ENCODE peak calls at places on chromosomes 12 and 14, in five cellular contexts. I, M, W, K and E are unnamed samples.

GRCh38 chr12:95836630-95837239 is 22.0 kb upstream of the SNRPF start:
- DNase-seq in I (peak; percentile 83), M (no peak), W (no peak), K (no peak), E (no peak)

GRCh38 chr12:32402170-32402569 is 2.8 kb downstream of the FGD4 start:
- DNase-seq in I (no peak), M (no peak), W (no peak), K (no peak), E (no peak)

GRCh38 chr12:6532051-6532926 is 2.0 kb upstream of the GAPDH start:
- DNase-seq in I (peak; percentile 94), M (no peak), W (no peak), K (peak; percentile 87), E (peak; percentile 86)

GRCh38 chr12:56451147-56451546 is 1.9 kb upstream of the TIMELESS start:
- DNase-seq in I (no peak), M (no peak), W (no peak), K (no peak), E (no peak)

GRCh38 chr14:76956253-76957090 is 72.0 kb downstream of the IRF2BPL start:
- DNase-seq in I (peak; percentile 97), M (peak; percentile 83), W (peak; percentile 92), K (peak; percentile 97), E (peak; percentile 96)

GRCh38 chr12:51321882-51322281 is 2.1 kb downstream of the BIN2 start:
- DNase-seq in I (no peak), M (no peak), W (no peak), K (no peak), E (no peak)

GRCh38 chr14:34103176-34103575 is 152.3 kb upstream of the EGLN3 start:
- DNase-seq in I (no peak), M (no peak), W (no peak), K (no peak), E (no peak)

GRCh38 chr14:33714527-33715222 is 236.2 kb downstream of the EGLN3 start:
- DNase-seq in I (no peak), M (no peak), W (no peak), K (no peak), E (no peak)

GRCh38 chr12:20194171-20194570 is 174.2 kb upstream of the PDE3A start:
- DNase-seq in I (peak; percentile 48), M (no peak), W (no peak), K (no peak), E (no peak)

GRCh38 chr14:91996951-91997371 is 42.9 kb downstream of the TRIP11 start:
- DNase-seq in I (peak; percentile 51), M (peak; percentile 20), W (no peak), K (no peak), E (no peak)

GRCh38 chr14:74248036-74248435 is 8.8 kb downstream of the VSX2 start:
- DNase-seq in I (no peak), M (no peak), W (no peak), K (no peak), E (no peak)

GRCh38 chr12:92619730-92620684 is 82.8 kb upstream of the PLEKHG7 start:
- DNase-seq in I (peak; percentile 41), M (no peak), W (no peak), K (no peak), E (peak; percentile 8)

GRCh38 chr12:52801773-52802172 is 5.9 kb upstream of the KRT3 start:
- DNase-seq in I (peak; percentile 38), M (no peak), W (no peak), K (peak; percentile 21), E (no peak)

GRCh38 chr12:26281320-26281719 is 85.9 kb downstream of the SSPN start:
- DNase-seq in I (no peak), M (no peak), W (no peak), K (no peak), E (no peak)

GRCh38 chr12:109961612-109962011 is 34.6 kb downstream of the GIT2 start:
- DNase-seq in I (no peak), M (no peak), W (no peak), K (no peak), E (no peak)

GRCh38 chr14:94681300-94682060 is 69.3 kb downstream of the SERPINA3 start:
- DNase-seq in I (peak; percentile 78), M (peak; percentile 22), W (no peak), K (no peak), E (no peak)

GRCh38 chr12:108733132-108733531 is 1.8 kb upstream of the CORO1C start:
- DNase-seq in I (no peak), M (no peak), W (no peak), K (peak; percentile 77), E (no peak)

GRCh38 chr12:55687746-55688145 is 20.0 kb downstream of the ITGA7 start:
- DNase-seq in I (no peak), M (no peak), W (no peak), K (peak; percentile 44), E (no peak)

GRCh38 chr12:47881826-47882427 is 22.9 kb downstream of the VDR start:
- DNase-seq in I (peak; percentile 20), M (peak; percentile 70), W (no peak), K (no peak), E (no peak)

GRCh38 chr12:116141110-116141832 is 136.2 kb downstream of the MED13L start:
- DNase-seq in I (no peak), M (no peak), W (no peak), K (no peak), E (no peak)
- H3K4me1 ChIP-seq in I (peaks cover 75% of the 10 kb centered on the region), M (peaks cover 78% of the 10 kb centered on the region), W (peaks cover 22% of the 10 kb centered on the region), K (peaks cover 73% of the 10 kb centered on the region), E (peaks cover 21% of the 10 kb centered on the region)

DNA sequence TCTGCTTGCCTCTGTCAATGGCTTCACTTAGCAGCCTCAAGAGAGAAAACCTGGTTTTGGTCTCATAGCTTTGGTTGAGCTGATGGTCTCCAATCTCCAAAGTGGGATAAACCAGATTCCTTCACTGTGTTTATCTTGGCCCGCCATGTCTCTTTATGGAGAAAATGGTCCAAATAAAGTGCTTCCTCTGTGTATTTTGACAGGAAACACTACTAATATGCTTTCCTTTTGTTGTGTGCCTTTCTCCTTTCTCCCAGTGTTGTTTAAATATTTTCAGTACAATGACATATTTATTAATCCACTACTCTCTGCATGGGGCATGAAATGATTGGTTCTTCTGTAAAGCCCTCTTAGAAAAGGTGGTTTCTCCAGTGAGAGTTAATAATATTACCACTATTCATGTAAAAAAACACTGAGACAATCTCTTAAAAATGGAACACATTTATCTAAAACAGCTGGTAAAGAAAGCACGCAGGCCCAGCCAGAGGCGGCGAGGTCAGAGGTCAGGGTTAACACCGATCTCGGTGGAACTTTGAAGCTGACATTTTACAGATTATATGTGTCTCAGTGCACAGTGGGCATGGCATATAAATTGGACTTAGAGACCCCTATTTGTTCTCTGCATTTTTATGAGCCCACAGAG is 24.2 kb downstream of the TMEM30B start:
- DNase-seq in I (no peak), M (no peak), W (no peak), K (no peak), E (no peak)
- H3K27ac ChIP-seq in I (no peak overlapping the region), M (no peak overlapping the region), W (no peak overlapping the region), K (no peak overlapping the region), E (no peak overlapping the region)

DNA sequence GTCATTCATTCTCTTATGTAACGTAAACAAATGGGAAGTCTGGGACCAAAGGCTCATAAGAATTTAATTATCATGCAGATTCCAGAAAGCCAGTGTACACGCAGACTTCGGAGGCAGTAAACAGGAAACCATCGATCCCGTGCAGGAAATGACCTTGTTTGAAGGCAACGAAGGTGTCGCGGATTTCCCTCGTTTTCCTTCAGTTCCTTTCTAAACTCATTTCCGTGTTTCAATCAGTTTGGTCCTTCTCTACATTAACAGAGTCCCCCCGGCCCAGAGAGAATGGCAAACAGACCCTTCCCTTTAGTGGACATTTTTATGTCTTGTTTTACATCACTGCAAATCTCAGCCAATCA is 6.3 kb upstream of the FOXJ2 start:
- DNase-seq in I (no peak), M (no peak), W (no peak), K (no peak), E (no peak)
- TF ChIP-seq POLR2A in I (no peak), M (peak; percentile 79), W (no peak), K (no peak), E (no peak)

GRCh38 chr12:103965590-103966407 is at the start of gene TDG:
- DNase-seq in I (peak; percentile 100), M (peak; percentile 98), W (peak; percentile 98), K (peak; percentile 100), E (peak; percentile 98)
- H3K4me1 ChIP-seq in I (peaks cover 29% of the 10 kb centered on the region), M (peaks cover 83% of the 10 kb centered on the region), W (peaks cover 25% of the 10 kb centered on the region), K (peaks cover 63% of the 10 kb centered on the region), E (peaks cover 23% of the 10 kb centered on the region)

DNA sequence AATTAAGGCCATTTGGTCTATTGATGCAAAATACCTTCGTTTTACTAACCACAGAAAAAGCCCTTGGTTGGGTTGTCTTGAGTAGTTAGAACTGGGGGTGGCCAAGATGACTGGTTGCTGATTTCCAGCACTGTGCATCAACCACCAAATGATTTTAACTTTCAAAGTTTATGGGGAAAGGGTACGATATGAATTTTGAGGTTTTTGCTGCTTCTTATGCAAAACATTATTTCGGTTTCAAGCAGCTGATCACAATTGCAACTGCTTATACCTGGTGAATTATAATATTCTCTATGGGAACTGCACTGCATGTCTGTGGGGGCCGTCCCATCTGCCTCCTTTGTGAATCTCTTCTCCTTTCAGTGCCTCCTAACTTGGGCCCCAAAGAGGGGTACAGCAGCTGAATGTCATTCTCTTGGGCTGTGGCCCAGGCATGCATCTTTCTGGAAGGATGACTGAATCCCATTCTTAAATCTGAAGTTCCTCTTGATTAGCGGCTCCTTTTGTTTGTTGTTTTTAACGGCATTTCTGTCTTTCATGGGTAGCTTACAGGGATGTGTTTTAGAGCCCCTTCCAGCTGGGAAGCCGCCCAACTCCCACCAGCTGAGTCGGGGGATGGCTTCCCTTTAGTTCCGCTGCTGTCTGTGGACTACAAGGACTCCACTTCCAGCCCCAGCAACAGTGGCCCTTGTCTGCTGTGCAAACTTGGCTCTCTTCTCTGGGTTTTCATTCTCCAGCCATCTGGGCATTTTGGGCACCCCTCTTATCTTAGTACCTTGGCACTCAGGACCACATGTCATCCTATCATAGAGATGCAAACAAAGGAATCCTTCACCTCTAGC is 479.8 kb downstream of the ZFP36L1 start:
- DNase-seq in I (no peak), M (no peak), W (no peak), K (no peak), E (no peak)
- H3K27ac ChIP-seq in I (peak overlapping the region; percentile 5), M (no peak overlapping the region), W (no peak overlapping the region), K (no peak overlapping the region), E (no peak overlapping the region)

GRCh38 chr14:22770481-22771187 is 4.1 kb downstream of the OXA1L start:
- DNase-seq in I (no peak), M (no peak), W (no peak), K (no peak), E (no peak)
- TF ChIP-seq POLR2A in I (no peak), M (no peak), W (no peak), K (no peak), E (no peak)

GRCh38 chr14:36271939-36272907 is 48.2 kb downstream of the MBIP start:
- DNase-seq in I (no peak), M (no peak), W (no peak), K (no peak), E (peak; percentile 57)
- H3K4me1 ChIP-seq in I (no peaks in the 10 kb centered on the region), M (peaks cover 11% of the 10 kb centered on the region), W (peaks cover 3% of the 10 kb centered on the region), K (peaks cover 10% of the 10 kb centered on the region), E (peaks cover 55% of the 10 kb centered on the region)